ENCODE peak calls at places on chromosomes 12 and 14, in four cellular contexts. O, V, E and I are unnamed samples.

GRCh38 chr12:18383203-18383602 is 121.9 kb downstream of the PIK3C2G start:
- DNase-seq in O (no peak), V (no peak), E (no peak), I (no peak)

GRCh38 chr12:96889273-96889933 is 17.7 kb upstream of the NEDD1 start:
- DNase-seq in O (no peak), V (no peak), E (no peak), I (no peak)

GRCh38 chr14:93337143-93337753 is 4.4 kb upstream of the BTBD7 start:
- DNase-seq in O (no peak), V (no peak), E (no peak), I (no peak)

GRCh38 chr12:116339062-116339461 is 61.6 kb upstream of the MED13L start:
- DNase-seq in O (no peak), V (no peak), E (no peak), I (no peak)

GRCh38 chr12:132513070-132513398 is 23.1 kb downstream of the FBRSL1 start:
- DNase-seq in O (no peak), V (no peak), E (no peak), I (no peak)

GRCh38 chr12:30416631-30417030 is 279.0 kb downstream of the IPO8 start:
- DNase-seq in O (no peak), V (no peak), E (no peak), I (no peak)

GRCh38 chr14:42533476-42533875 is 926.8 kb downstream of the LRFN5 start:
- DNase-seq in O (no peak), V (no peak), E (no peak), I (no peak)

GRCh38 chr12:51961834-51962233 is 10.3 kb downstream of the ACVR1B start:
- DNase-seq in O (no peak), V (no peak), E (no peak), I (no peak)

GRCh38 chr12:79521576-79521975 is 169.2 kb downstream of the PAWR start:
- DNase-seq in O (no peak), V (no peak), E (no peak), I (no peak)

GRCh38 chr14:83217492-83217891 is 1683.8 kb upstream of the SEL1L start:
- DNase-seq in O (no peak), V (no peak), E (no peak), I (no peak)

GRCh38 chr12:75048763-75049162 is 160.9 kb downstream of the KCNC2 start:
- DNase-seq in O (no peak), V (no peak), E (no peak), I (no peak)

GRCh38 chr14:100056964-100057817 is 8.0 kb upstream of the EVL start:
- DNase-seq in O (no peak), V (no peak), E (no peak), I (no peak)

GRCh38 chr12:40310201-40310600 is 85.4 kb downstream of the LRRK2 start:
- DNase-seq in O (no peak), V (no peak), E (no peak), I (no peak)

GRCh38 chr12:103672401-103673119 is 85.5 kb downstream of the STAB2 start:
- DNase-seq in O (no peak), V (no peak), E (no peak), I (no peak)

GRCh38 chr14:92886337-92886736 is 36.6 kb upstream of the CHGA start:
- DNase-seq in O (no peak), V (no peak), E (no peak), I (no peak)

GRCh38 chr14:101223147-101223546 is 319.6 kb upstream of the RTL1 start:
- DNase-seq in O (no peak), V (no peak), E (no peak), I (no peak)

GRCh38 chr14:80781968-80782367 is 159.6 kb downstream of the CEP128 start:
- DNase-seq in O (no peak), V (no peak), E (no peak), I (no peak)

GRCh38 chr14:105070760-105071137 is 5.5 kb upstream of the GPR132 start:
- DNase-seq in O (no peak), V (peak), E (no peak), I (no peak)

GRCh38 chr12:53737494-53737808 is 10.2 kb upstream of the CALCOCO1 start:
- DNase-seq in O (no peak), V (no peak), E (no peak), I (no peak)

GRCh38 chr12:101407054-101407437 is 526 bp downstream of the ARL1 start:
- DNase-seq in O (no peak), V (no peak), E (no peak), I (no peak)

GRCh38 chr12:13124661-13125505 is 21.4 kb upstream of the GSG1 start:
- DNase-seq in O (no peak), V (no peak), E (no peak), I (no peak)

GRCh38 chr14:84399296-84399910 is 1130.5 kb upstream of the FLRT2 start:
- DNase-seq in O (no peak), V (no peak), E (no peak), I (no peak)

GRCh38 chr12:129901256-129901655 is 2.6 kb downstream of the TMEM132D start:
- DNase-seq in O (no peak), V (no peak), E (no peak), I (no peak)

GRCh38 chr14:94111276-94112095 is 950 bp downstream of the IFI27 start:
- DNase-seq in O (no peak), V (no peak), E (no peak), I (no peak)

GRCh38 chr14:96086032-96086431 is 46.9 kb downstream of the C14orf132 start:
- DNase-seq in O (no peak), V (no peak), E (no peak), I (no peak)

GRCh38 chr14:102255401-102256190 is 49.4 kb downstream of the MOK start:
- DNase-seq in O (peak), V (no peak), E (no peak), I (no peak)

GRCh38 chr12:6899837-6900519 is 4.6 kb upstream of the LRRC23 start:
- DNase-seq in O (no peak), V (no peak), E (no peak), I (peak)

GRCh38 chr12:100741084-100741711 is 53.4 kb upstream of the ANO4 start:
- DNase-seq in O (peak), V (no peak), E (no peak), I (peak)

GRCh38 chr12:53300187-53300586 is 692 bp downstream of the MYG1 start:
- DNase-seq in O (no peak), V (no peak), E (no peak), I (no peak)

GRCh38 chr12:22969521-22969920 is 344.6 kb downstream of the ETNK1 start:
- DNase-seq in O (no peak), V (no peak), E (no peak), I (no peak)

GRCh38 chr12:67853204-67853603 is 136.0 kb upstream of the IFNG-AS1 start:
- DNase-seq in O (no peak), V (no peak), E (no peak), I (no peak)

GRCh38 chr14:68145539-68145938 is 326.0 kb downstream of the RAD51B start:
- DNase-seq in O (no peak), V (no peak), E (no peak), I (no peak)

GRCh38 chr12:100643246-100643645 is 69.8 kb downstream of the GAS2L3 start:
- DNase-seq in O (no peak), V (no peak), E (no peak), I (no peak)

GRCh38 chr12:122835693-122836026 is 403 bp downstream of the HIP1R start:
- DNase-seq in O (peak), V (no peak), E (peak), I (peak)
- TF ChIP-seq SPI1 in O (no peak), V (no peak), E (no peak), I (no peak)

DNA sequence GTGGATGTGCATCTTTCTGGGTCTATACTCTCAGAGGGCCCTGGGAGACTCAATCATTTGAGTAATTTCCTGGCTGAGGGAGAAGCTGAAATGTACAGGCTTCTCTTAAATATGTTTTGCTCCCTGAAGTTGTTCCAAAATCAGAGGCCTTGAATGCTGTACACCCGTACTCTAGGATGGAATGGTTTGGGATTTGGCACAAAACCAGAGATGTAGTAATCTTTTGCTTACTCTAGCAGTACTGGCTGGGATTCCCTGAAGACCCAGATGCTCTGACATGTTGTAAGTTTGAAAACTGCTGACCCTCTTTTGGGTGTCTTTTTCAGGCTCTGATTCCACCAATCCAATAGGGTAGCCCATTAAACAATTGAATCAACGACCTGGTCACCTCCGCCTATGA is 10.4 kb downstream of the ACACB start:
- DNase-seq in O (no peak), V (no peak), E (no peak), I (no peak)
- TF ChIP-seq POLR2AphosphoS5 in O (no peak), V (no peak), E (no peak), I (no peak)

GRCh38 chr12:78155546-78155945 is 324.9 kb downstream of the NAV3 start:
- DNase-seq in O (no peak), V (no peak), E (no peak), I (no peak)
- TF ChIP-seq SPI1 in O (no peak), V (no peak), E (no peak), I (no peak)

DNA sequence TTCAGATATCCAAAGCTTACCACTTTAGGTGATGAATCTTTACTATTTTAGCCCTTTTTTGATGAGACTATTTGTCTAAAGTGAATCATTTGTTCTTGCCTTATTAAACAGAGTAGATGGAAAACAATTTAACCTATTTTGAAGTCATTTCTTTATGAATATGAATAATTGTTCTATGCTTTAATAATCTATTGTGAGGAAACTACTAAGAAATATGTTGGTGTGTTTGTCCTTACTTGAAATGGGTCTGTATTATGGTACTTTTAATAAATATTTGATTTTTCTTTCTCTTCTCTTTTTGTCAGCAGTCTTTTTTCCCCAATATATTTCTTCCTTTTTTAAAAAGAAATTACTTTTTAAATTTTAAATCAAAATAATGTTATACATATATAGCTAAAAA is 24.4 kb downstream of the HSD17B6 start:
- DNase-seq in O (no peak), V (no peak), E (no peak), I (no peak)
- TF ChIP-seq POLR2AphosphoS5 in O (no peak), V (no peak), E (no peak), I (no peak)

DNA sequence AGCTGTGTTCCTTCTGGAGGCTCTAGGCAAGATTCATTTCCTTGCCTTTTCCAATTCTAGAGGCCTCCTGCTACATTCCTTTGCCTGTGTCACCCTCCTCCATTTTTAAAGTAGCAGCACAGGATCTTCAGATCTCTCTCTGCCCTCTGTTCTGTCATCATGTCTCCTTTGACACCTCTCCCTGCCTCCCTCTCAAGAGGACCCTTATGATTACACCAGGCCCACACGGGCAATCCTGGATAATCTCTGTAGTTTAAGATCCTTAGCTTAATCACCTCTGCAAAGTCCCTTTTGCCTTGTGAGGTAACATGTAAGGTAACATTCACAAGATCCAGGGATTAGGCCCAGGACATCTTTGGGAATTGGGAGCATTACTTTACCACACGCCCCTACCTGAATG is 155.2 kb downstream of the SYNE2 start:
- DNase-seq in O (no peak), V (no peak), E (no peak), I (no peak)
- TF ChIP-seq SPI1 in O (no peak), V (no peak), E (no peak), I (no peak)

DNA sequence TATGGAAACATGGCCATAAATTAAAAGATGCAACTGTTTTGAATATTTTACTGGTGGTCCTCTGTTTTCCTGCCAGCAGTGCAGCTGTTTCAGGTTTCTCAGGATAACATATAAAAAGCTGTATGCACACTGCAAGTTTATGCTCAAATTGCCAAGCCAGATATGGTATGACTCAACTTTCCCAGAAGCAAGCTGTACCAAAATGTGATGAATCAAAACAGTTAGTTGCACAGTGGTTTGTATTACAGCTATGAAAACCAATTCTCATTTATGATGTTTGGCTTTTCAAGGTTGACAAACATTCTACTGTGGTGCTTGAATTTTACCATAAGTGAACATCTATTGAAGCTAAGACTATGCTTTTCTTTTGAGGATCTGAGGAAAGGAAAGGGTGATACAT is 15.5 kb downstream of the TRMT5 start:
- DNase-seq in O (no peak), V (no peak), E (no peak), I (no peak)
- TF ChIP-seq POLR2AphosphoS5 in O (no peak), V (no peak), E (no peak), I (no peak)

GRCh38 chr12:111034148-111034910 is 114.0 kb upstream of the MYL2 start:
- DNase-seq in O (no peak), V (no peak), E (no peak), I (no peak)
- TF ChIP-seq SPI1 in O (no peak), V (no peak), E (no peak), I (no peak)

GRCh38 chr12:124507188-124508109 is 60.0 kb downstream of the NCOR2 start:
- DNase-seq in O (no peak), V (no peak), E (no peak), I (no peak)
- TF ChIP-seq POLR2AphosphoS5 in O (no peak), V (no peak), E (no peak), I (no peak)

DNA sequence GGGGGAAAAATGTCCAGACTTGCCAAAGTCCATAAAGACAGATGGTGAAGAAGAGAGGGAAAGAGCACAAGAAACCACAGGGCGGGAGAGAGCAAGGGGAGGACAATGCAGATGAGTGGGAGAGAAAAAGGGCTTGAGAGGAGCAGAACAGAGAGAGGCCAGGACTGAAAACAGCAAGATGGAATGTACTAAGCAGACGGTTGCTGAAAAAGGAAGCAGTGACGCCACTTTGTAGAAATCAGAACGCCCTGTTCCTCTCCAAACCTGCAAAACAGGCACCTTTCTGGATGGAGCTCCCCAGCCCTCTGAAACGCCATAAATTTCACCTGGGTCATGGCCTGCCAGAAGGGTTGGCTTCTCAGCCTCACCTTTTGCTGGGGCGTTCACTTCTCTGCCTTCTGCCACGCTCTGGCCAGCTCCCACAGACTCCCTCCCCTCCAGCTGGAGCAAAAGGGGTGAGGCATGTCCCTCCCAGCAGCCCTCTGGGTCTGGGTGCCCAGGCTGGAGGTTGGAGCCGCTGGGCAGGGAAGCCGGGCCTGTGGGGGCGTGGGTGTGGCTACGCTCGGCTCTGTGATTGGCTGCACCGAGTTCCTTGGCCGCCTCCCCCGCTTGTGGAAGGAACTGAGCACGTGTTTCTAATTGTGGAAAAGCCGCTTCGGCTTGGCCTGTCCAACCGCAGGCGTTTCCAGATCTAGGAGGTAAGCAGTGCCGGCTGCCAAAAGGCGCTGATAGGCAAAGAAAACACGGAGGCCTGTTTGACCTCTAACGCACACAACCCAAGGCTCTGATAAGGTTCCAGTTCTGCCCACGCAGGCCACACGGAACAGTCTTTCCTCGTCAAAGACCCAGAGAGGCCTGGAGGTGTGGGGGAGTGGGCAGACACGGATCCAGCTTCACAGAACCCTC is 29.3 kb downstream of the SLC7A8 start:
- DNase-seq in O (peak), V (no peak), E (no peak), I (peak)
- TF ChIP-seq SPI1 in O (peak), V (no peak), E (no peak), I (no peak)